ENCODE peak calls at places on chromosomes 5 and 9, in five cellular contexts. R, Y, L, X and Q are unnamed samples. For H3K4me1, the result is how much of the 10 kb centered on the place peaks cover.

GRCh38 chr9:78694950-78695349 is 398.0 kb downstream of the PSAT1 start:
- DNase-seq in Y (no peak), X (no peak), L (no peak), R (no peak), Q (no peak)

GRCh38 chr9:134186471-134187109 is 22.2 kb upstream of the RNU6ATAC start:
- DNase-seq in L (peak), X (no peak), Y (no peak), R (no peak), Q (no peak)

GRCh38 chr5:56264417-56265025 is 31.4 kb upstream of the ANKRD55 start:
- DNase-seq in L (peak), Y (peak), R (peak), X (peak), Q (peak)

GRCh38 chr5:128338649-128339048 is 199.4 kb downstream of the FBN2 start:
- DNase-seq in X (no peak), Y (no peak), R (no peak), L (no peak), Q (no peak)

GRCh38 chr5:72608297-72608696 is 101.1 kb upstream of the ZNF366 start:
- DNase-seq in R (no peak), L (no peak), Y (no peak), X (no peak), Q (no peak)

GRCh38 chr5:109546461-109546860 is 136.7 kb upstream of the PJA2 start:
- DNase-seq in X (no peak), R (no peak), L (no peak), Y (no peak), Q (no peak)

GRCh38 chr5:84688566-84688965 is 303.9 kb upstream of the EDIL3 start:
- DNase-seq in R (no peak), L (peak), X (no peak), Y (no peak), Q (no peak)

GRCh38 chr5:7473668-7474215 is 77.8 kb downstream of the ADCY2 start:
- DNase-seq in Y (no peak), L (no peak), X (peak), R (no peak), Q (peak)

GRCh38 chr9:107739601-107740082 is 250.1 kb upstream of the KLF4 start:
- DNase-seq in Y (no peak), X (no peak), R (peak), L (no peak), Q (no peak)

DNA sequence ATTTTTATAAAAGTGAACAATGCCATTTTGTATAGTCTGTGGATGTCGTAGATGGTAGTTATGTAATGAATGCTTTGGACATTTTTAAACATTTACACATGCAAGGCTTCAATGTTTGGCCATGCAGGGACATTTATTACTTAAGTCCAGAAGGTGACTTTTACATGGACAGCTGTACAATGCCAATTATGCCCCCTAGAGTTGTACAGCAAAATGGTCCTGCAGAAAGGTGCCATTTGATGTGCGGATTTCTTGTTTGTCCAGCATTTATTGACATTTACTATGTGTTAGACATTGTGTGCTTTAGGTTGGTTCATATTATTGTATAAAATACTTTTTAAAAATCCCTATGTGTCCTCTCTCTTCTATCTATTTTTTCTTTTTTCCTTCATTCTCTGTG is 22.5 kb upstream of the COMMD10 start:
- DNase-seq in R (no peak), L (no peak), X (no peak), Y (no peak), Q (no peak)
- H4K91ac ChIP-seq in R (no peak), L (no peak), X (no peak), Y (no peak), Q (no peak)

GRCh38 chr5:176716320-176716719 is 69.0 kb downstream of the TSPAN17 start:
- DNase-seq in Y (no peak), L (peak), R (no peak), X (no peak), Q (no peak)
- H2BK12ac ChIP-seq in Y (no peak), L (no peak), R (no peak), X (no peak), Q (no peak)

DNA sequence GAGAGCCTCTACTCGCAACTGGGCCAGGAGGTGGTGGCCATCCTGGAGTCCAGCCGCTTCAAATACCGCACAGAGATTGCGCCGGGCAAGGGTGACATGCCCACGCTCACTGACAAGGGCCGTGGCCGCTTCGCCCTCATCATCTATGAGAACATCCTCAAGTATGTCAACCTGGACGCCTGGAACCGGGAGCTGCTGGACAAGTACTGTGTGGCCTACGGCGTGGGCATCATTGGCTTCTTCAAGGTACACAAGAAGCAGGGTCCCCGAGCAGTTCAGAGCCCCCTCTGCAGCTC is 13.5 kb downstream of the NDST1 start:
- DNase-seq in R (no peak), X (no peak), Y (no peak), L (no peak), Q (no peak)
- H3K4me1 ChIP-seq in R (under half), X (under half), Y (under half), L (half or more), Q (under half)

GRCh38 chr9:74760031-74760700 is 127.6 kb downstream of the TRPM6 start:
- DNase-seq in R (no peak), X (peak), L (peak), Y (no peak), Q (no peak)
- H4K91ac ChIP-seq in R (no peak), X (no peak), L (no peak), Y (no peak), Q (no peak)

GRCh38 chr9:87878930-87879603 is 3.6 kb upstream of the SPATA31E1 start:
- DNase-seq in L (peak), R (no peak), Y (no peak), X (no peak), Q (no peak)
- H2BK12ac ChIP-seq in L (no peak), R (no peak), Y (no peak), X (no peak), Q (no peak)